ENCODE peak calls at places on chromosomes 5 and 9, in five cellular contexts. One of them, this sample, is unnamed.

GRCh38 chr5:136047858-136048257 is 19.1 kb downstream of the TGFBI start:
- DNase-seq in AG10803: no peak
- DNase-seq in T-helper 1 cell: no peak
- DNase-seq in amygdala: no peak
- DNase-seq in skeletal muscle cell: no peak
- DNase-seq in this sample: no peak

GRCh38 chr9:135045264-135046155 is 42.0 kb upstream of the OLFM1 start:
- DNase-seq in amygdala: no peak
- DNase-seq in AG10803: no peak
- DNase-seq in T-helper 1 cell: no peak
- DNase-seq in skeletal muscle cell: no peak
- DNase-seq in this sample: no peak

GRCh38 chr9:111516061-111516465 is 8.9 kb upstream of the ZNF483 start:
- DNase-seq in AG10803: no peak
- DNase-seq in amygdala: no peak
- DNase-seq in T-helper 1 cell: no peak
- DNase-seq in skeletal muscle cell: no peak
- DNase-seq in this sample: no peak

GRCh38 chr5:178388381-178389030 is 155.9 kb upstream of the PHYKPL start:
- DNase-seq in amygdala: no peak
- DNase-seq in AG10803: peak
- DNase-seq in T-helper 1 cell: no peak
- DNase-seq in skeletal muscle cell: no peak
- DNase-seq in this sample: peak

GRCh38 chr5:114435885-114436299 is 74.0 kb downstream of the KCNN2 start:
- DNase-seq in amygdala: no peak
- DNase-seq in skeletal muscle cell: no peak
- DNase-seq in T-helper 1 cell: no peak
- DNase-seq in AG10803: no peak
- DNase-seq in this sample: no peak

GRCh38 chr9:14313951-14314423 is at the start of gene NFIB:
- DNase-seq in AG10803: no peak
- DNase-seq in T-helper 1 cell: no peak
- DNase-seq in amygdala: no peak
- DNase-seq in skeletal muscle cell: no peak
- DNase-seq in this sample: no peak

GRCh38 chr5:100841358-100842076 is 61.6 kb downstream of the ST8SIA4 start:
- DNase-seq in AG10803: no peak
- DNase-seq in T-helper 1 cell: no peak
- DNase-seq in skeletal muscle cell: no peak
- DNase-seq in amygdala: no peak
- DNase-seq in this sample: no peak

GRCh38 chr5:136901-137300 is 44.9 kb downstream of the PLEKHG4B start:
- DNase-seq in AG10803: peak
- DNase-seq in T-helper 1 cell: no peak
- DNase-seq in amygdala: no peak
- DNase-seq in skeletal muscle cell: no peak
- DNase-seq in this sample: no peak

GRCh38 chr5:78819707-78820106 is 165.4 kb downstream of the ARSB start:
- DNase-seq in skeletal muscle cell: no peak
- DNase-seq in T-helper 1 cell: no peak
- DNase-seq in amygdala: no peak
- DNase-seq in AG10803: no peak
- DNase-seq in this sample: no peak

GRCh38 chr5:93252165-93252564 is 328.9 kb downstream of the NR2F1-AS1 start:
- DNase-seq in AG10803: no peak
- DNase-seq in amygdala: no peak
- DNase-seq in skeletal muscle cell: no peak
- DNase-seq in T-helper 1 cell: no peak
- DNase-seq in this sample: no peak

GRCh38 chr5:127097288-127097687 is 24.0 kb upstream of the C5orf63 start:
- DNase-seq in AG10803: no peak
- DNase-seq in skeletal muscle cell: no peak
- DNase-seq in amygdala: no peak
- DNase-seq in T-helper 1 cell: no peak
- DNase-seq in this sample: no peak

GRCh38 chr5:54986269-54986654 is 869 bp upstream of the ESM1 start:
- DNase-seq in AG10803: no peak
- DNase-seq in T-helper 1 cell: no peak
- DNase-seq in amygdala: no peak
- DNase-seq in skeletal muscle cell: no peak
- DNase-seq in this sample: no peak

GRCh38 chr5:143837306-143837848 is 25.4 kb downstream of the HMHB1 start:
- DNase-seq in skeletal muscle cell: peak
- DNase-seq in AG10803: peak
- DNase-seq in T-helper 1 cell: no peak
- DNase-seq in amygdala: no peak
- DNase-seq in this sample: peak

GRCh38 chr9:120438111-120438510 is 141.9 kb downstream of the CDK5RAP2 start:
- DNase-seq in T-helper 1 cell: no peak
- DNase-seq in skeletal muscle cell: no peak
- DNase-seq in AG10803: peak
- DNase-seq in amygdala: no peak
- DNase-seq in this sample: no peak

GRCh38 chr5:164013077-164013670 is 507.8 kb downstream of the MAT2B start:
- DNase-seq in AG10803: peak
- DNase-seq in T-helper 1 cell: peak
- DNase-seq in skeletal muscle cell: peak
- DNase-seq in amygdala: peak
- DNase-seq in this sample: peak

GRCh38 chr9:93091453-93092081 is 4.5 kb upstream of the CARD19 start:
- DNase-seq in skeletal muscle cell: peak
- DNase-seq in AG10803: peak
- DNase-seq in amygdala: no peak
- DNase-seq in T-helper 1 cell: no peak
- DNase-seq in this sample: peak

GRCh38 chr5:39370555-39371366 is 6.5 kb upstream of the C9 start:
- DNase-seq in AG10803: no peak
- DNase-seq in T-helper 1 cell: no peak
- DNase-seq in amygdala: no peak
- DNase-seq in skeletal muscle cell: no peak
- DNase-seq in this sample: no peak

GRCh38 chr5:115939059-115939458 is 23.2 kb upstream of the LVRN start:
- DNase-seq in amygdala: no peak
- DNase-seq in T-helper 1 cell: no peak
- DNase-seq in skeletal muscle cell: no peak
- DNase-seq in AG10803: no peak
- DNase-seq in this sample: no peak

This sample was measured in AG08395.